ENCODE peak calls at places on chromosomes 16 and 17, in six cellular contexts. One of them, this sample, is unnamed.
A peak's percentile ranks its signal among the peaks of the same experiment; 100 is the strongest.

GRCh38 chr16:75908718-75909117 is 182.4 kb upstream of the CPHXL start:
- DNase-seq in transverse colon: no peak
- DNase-seq in DND-41: no peak
- DNase-seq in right atrium auricular region: no peak
- DNase-seq in CD8-positive, alpha-beta T cell: no peak
- DNase-seq in ascending aorta: no peak
- DNase-seq in this sample: no peak

GRCh38 chr16:67243481-67243880 is 3.8 kb downstream of the FHOD1 start:
- DNase-seq in transverse colon: no peak
- DNase-seq in DND-41: no peak
- DNase-seq in right atrium auricular region: no peak
- DNase-seq in CD8-positive, alpha-beta T cell: no peak
- DNase-seq in ascending aorta: no peak
- DNase-seq in this sample: no peak

GRCh38 chr16:15031179-15031578 is 24.7 kb downstream of the NTAN1 start:
- DNase-seq in transverse colon: peak; percentile 13
- DNase-seq in DND-41: no peak
- DNase-seq in right atrium auricular region: no peak
- DNase-seq in CD8-positive, alpha-beta T cell: no peak
- DNase-seq in ascending aorta: no peak
- DNase-seq in this sample: no peak

GRCh38 chr16:78251115-78251514 is 151.7 kb downstream of the WWOX start:
- DNase-seq in transverse colon: no peak
- DNase-seq in DND-41: no peak
- DNase-seq in right atrium auricular region: no peak
- DNase-seq in CD8-positive, alpha-beta T cell: no peak
- DNase-seq in ascending aorta: no peak
- DNase-seq in this sample: no peak

GRCh38 chr16:58589311-58589890 is 40.2 kb downstream of the CNOT1 start:
- DNase-seq in transverse colon: no peak
- DNase-seq in DND-41: no peak
- DNase-seq in right atrium auricular region: no peak
- DNase-seq in CD8-positive, alpha-beta T cell: no peak
- DNase-seq in ascending aorta: no peak
- DNase-seq in this sample: no peak

GRCh38 chr16:87145181-87146176 is 171.7 kb downstream of the C16orf95 start:
- DNase-seq in transverse colon: no peak
- DNase-seq in DND-41: no peak
- DNase-seq in right atrium auricular region: no peak
- DNase-seq in CD8-positive, alpha-beta T cell: no peak
- DNase-seq in ascending aorta: no peak
- DNase-seq in this sample: no peak

GRCh38 chr16:11361751-11362742 is 16.8 kb downstream of the RMI2 start:
- DNase-seq in transverse colon: no peak
- DNase-seq in DND-41: peak; percentile 89
- DNase-seq in right atrium auricular region: no peak
- DNase-seq in CD8-positive, alpha-beta T cell: no peak
- DNase-seq in ascending aorta: no peak
- DNase-seq in this sample: no peak

GRCh38 chr16:14151256-14152030 is 80.3 kb downstream of the MRTFB start:
- DNase-seq in transverse colon: no peak
- DNase-seq in DND-41: no peak
- DNase-seq in right atrium auricular region: no peak
- DNase-seq in CD8-positive, alpha-beta T cell: no peak
- DNase-seq in ascending aorta: no peak
- DNase-seq in this sample: no peak

GRCh38 chr17:77200711-77201110 is 59.9 kb downstream of the SEC14L1 start:
- DNase-seq in transverse colon: no peak
- DNase-seq in DND-41: no peak
- DNase-seq in right atrium auricular region: no peak
- DNase-seq in CD8-positive, alpha-beta T cell: no peak
- DNase-seq in ascending aorta: no peak
- DNase-seq in this sample: no peak

GRCh38 chr16:24993722-24994686 is 21.2 kb downstream of the ARHGAP17 start:
- DNase-seq in transverse colon: peak; percentile 59
- DNase-seq in DND-41: no peak
- DNase-seq in right atrium auricular region: no peak
- DNase-seq in CD8-positive, alpha-beta T cell: no peak
- DNase-seq in ascending aorta: no peak
- DNase-seq in this sample: no peak

GRCh38 chr16:85114909-85115567 is 2.8 kb upstream of the CIBAR2 start:
- DNase-seq in transverse colon: peak; percentile 93
- DNase-seq in DND-41: peak; percentile 70
- DNase-seq in right atrium auricular region: peak; percentile 90
- DNase-seq in CD8-positive, alpha-beta T cell: peak; percentile 67
- DNase-seq in ascending aorta: no peak
- DNase-seq in this sample: peak; percentile 92

GRCh38 chr17:17546399-17547185 is 44.9 kb downstream of the PEMT start:
- DNase-seq in transverse colon: no peak
- DNase-seq in DND-41: no peak
- DNase-seq in right atrium auricular region: no peak
- DNase-seq in CD8-positive, alpha-beta T cell: no peak
- DNase-seq in ascending aorta: no peak
- DNase-seq in this sample: no peak

GRCh38 chr16:10817963-10818941 is at the start of gene TVP23A:
- DNase-seq in transverse colon: no peak
- DNase-seq in DND-41: no peak
- DNase-seq in right atrium auricular region: no peak
- DNase-seq in CD8-positive, alpha-beta T cell: no peak
- DNase-seq in ascending aorta: no peak
- DNase-seq in this sample: peak; percentile 9

GRCh38 chr16:671353-672131 is 3.6 kb downstream of the RHOT2 start:
- DNase-seq in transverse colon: no peak
- DNase-seq in DND-41: no peak
- DNase-seq in right atrium auricular region: no peak
- DNase-seq in CD8-positive, alpha-beta T cell: no peak
- DNase-seq in ascending aorta: no peak
- DNase-seq in this sample: no peak

GRCh38 chr16:16861546-16861945 is 482.6 kb downstream of the NPIPA7 start:
- DNase-seq in transverse colon: peak; percentile 49
- DNase-seq in DND-41: peak; percentile 37
- DNase-seq in right atrium auricular region: no peak
- DNase-seq in CD8-positive, alpha-beta T cell: peak; percentile 30
- DNase-seq in ascending aorta: no peak
- DNase-seq in this sample: no peak

GRCh38 chr17:4332296-4332970 is 34.0 kb downstream of the UBE2G1 start:
- DNase-seq in transverse colon: no peak
- DNase-seq in DND-41: no peak
- DNase-seq in right atrium auricular region: no peak
- DNase-seq in CD8-positive, alpha-beta T cell: no peak
- DNase-seq in ascending aorta: no peak
- DNase-seq in this sample: no peak

GRCh38 chr17:45277992-45278391 is 16.1 kb upstream of the SPATA32 start:
- DNase-seq in transverse colon: no peak
- DNase-seq in DND-41: no peak
- DNase-seq in right atrium auricular region: no peak
- DNase-seq in CD8-positive, alpha-beta T cell: no peak
- DNase-seq in ascending aorta: no peak
- DNase-seq in this sample: no peak

GRCh38 chr16:87412371-87412995 is 20.3 kb downstream of the MAP1LC3B start:
- DNase-seq in transverse colon: no peak
- DNase-seq in DND-41: no peak
- DNase-seq in right atrium auricular region: no peak
- DNase-seq in CD8-positive, alpha-beta T cell: no peak
- DNase-seq in ascending aorta: no peak
- DNase-seq in this sample: no peak

GRCh38 chr17:56832446-56832845 is 1.3 kb downstream of the C17orf67 start:
- DNase-seq in transverse colon: no peak
- DNase-seq in DND-41: no peak
- DNase-seq in right atrium auricular region: no peak
- DNase-seq in CD8-positive, alpha-beta T cell: no peak
- DNase-seq in ascending aorta: no peak
- DNase-seq in this sample: no peak
- H3K27me3 ChIP-seq in transverse colon: no peaks in the 10 kb centered on the region
- H3K27me3 ChIP-seq in DND-41: no peaks in the 10 kb centered on the region
- H3K27me3 ChIP-seq in right atrium auricular region: no peaks in the 10 kb centered on the region
- H3K27me3 ChIP-seq in CD8-positive, alpha-beta T cell: no peaks in the 10 kb centered on the region
- H3K27me3 ChIP-seq in ascending aorta: no peaks in the 10 kb centered on the region
- H3K27me3 ChIP-seq in this sample: no peaks in the 10 kb centered on the region

GRCh38 chr17:78231991-78232759 is 744 bp downstream of the TMEM235 start:
- DNase-seq in transverse colon: no peak
- DNase-seq in DND-41: no peak
- DNase-seq in right atrium auricular region: no peak
- DNase-seq in CD8-positive, alpha-beta T cell: no peak
- DNase-seq in ascending aorta: no peak
- DNase-seq in this sample: no peak
- H3K27me3 ChIP-seq in transverse colon: peaks cover 48% of the 10 kb centered on the region
- H3K27me3 ChIP-seq in DND-41: no peaks in the 10 kb centered on the region
- H3K27me3 ChIP-seq in right atrium auricular region: no peaks in the 10 kb centered on the region
- H3K27me3 ChIP-seq in CD8-positive, alpha-beta T cell: peaks cover 17% of the 10 kb centered on the region
- H3K27me3 ChIP-seq in ascending aorta: peaks cover 15% of the 10 kb centered on the region
- H3K27me3 ChIP-seq in this sample: peaks cover 2% of the 10 kb centered on the region

GRCh38 chr17:80472996-80473395 is 3.4 kb downstream of the NPTX1 start:
- DNase-seq in transverse colon: no peak
- DNase-seq in DND-41: no peak
- DNase-seq in right atrium auricular region: no peak
- DNase-seq in CD8-positive, alpha-beta T cell: no peak
- DNase-seq in ascending aorta: no peak
- DNase-seq in this sample: no peak

GRCh38 chr17:80474231-80474932 is 2.0 kb downstream of the NPTX1 start:
- DNase-seq in transverse colon: no peak
- DNase-seq in DND-41: no peak
- DNase-seq in right atrium auricular region: no peak
- DNase-seq in CD8-positive, alpha-beta T cell: no peak
- DNase-seq in ascending aorta: no peak
- DNase-seq in this sample: no peak

GRCh38 chr17:80474933-80475915 is 1.2 kb downstream of the NPTX1 start:
- DNase-seq in transverse colon: no peak
- DNase-seq in DND-41: no peak
- DNase-seq in right atrium auricular region: no peak
- DNase-seq in CD8-positive, alpha-beta T cell: no peak
- DNase-seq in ascending aorta: no peak
- DNase-seq in this sample: no peak

GRCh38 chr17:80471922-80472321 is 4.5 kb downstream of the NPTX1 start:
- DNase-seq in transverse colon: no peak
- DNase-seq in DND-41: no peak
- DNase-seq in right atrium auricular region: no peak
- DNase-seq in CD8-positive, alpha-beta T cell: peak; percentile 14
- DNase-seq in ascending aorta: no peak
- DNase-seq in this sample: no peak

GRCh38 chr17:80473701-80474100 is 2.7 kb downstream of the NPTX1 start:
- DNase-seq in transverse colon: no peak
- DNase-seq in DND-41: no peak
- DNase-seq in right atrium auricular region: no peak
- DNase-seq in CD8-positive, alpha-beta T cell: no peak
- DNase-seq in ascending aorta: no peak
- DNase-seq in this sample: no peak
- H3K27me3 ChIP-seq in transverse colon: peaks cover 95% of the 10 kb centered on the region
- H3K27me3 ChIP-seq in DND-41: no peaks in the 10 kb centered on the region
- H3K27me3 ChIP-seq in right atrium auricular region: peaks cover 25% of the 10 kb centered on the region
- H3K27me3 ChIP-seq in CD8-positive, alpha-beta T cell: peaks cover 34% of the 10 kb centered on the region
- H3K27me3 ChIP-seq in ascending aorta: peaks cover 31% of the 10 kb centered on the region
- H3K27me3 ChIP-seq in this sample: peaks cover 65% of the 10 kb centered on the region

GRCh38 chr17:74919440-74920305 is 3.4 kb downstream of the USH1G start:
- DNase-seq in transverse colon: no peak
- DNase-seq in DND-41: no peak
- DNase-seq in right atrium auricular region: no peak
- DNase-seq in CD8-positive, alpha-beta T cell: no peak
- DNase-seq in ascending aorta: no peak
- DNase-seq in this sample: peak; percentile 22

GRCh38 chr17:74921045-74921681 is 1.9 kb downstream of the USH1G start:
- DNase-seq in transverse colon: no peak
- DNase-seq in DND-41: no peak
- DNase-seq in right atrium auricular region: no peak
- DNase-seq in CD8-positive, alpha-beta T cell: no peak
- DNase-seq in ascending aorta: no peak
- DNase-seq in this sample: no peak

GRCh38 chr17:74918906-74919305 is 4.1 kb downstream of the USH1G start:
- DNase-seq in transverse colon: no peak
- DNase-seq in DND-41: no peak
- DNase-seq in right atrium auricular region: no peak
- DNase-seq in CD8-positive, alpha-beta T cell: no peak
- DNase-seq in ascending aorta: no peak
- DNase-seq in this sample: no peak

GRCh38 chr17:74920679-74921044 is 2.4 kb downstream of the USH1G start:
- DNase-seq in transverse colon: no peak
- DNase-seq in DND-41: no peak
- DNase-seq in right atrium auricular region: no peak
- DNase-seq in CD8-positive, alpha-beta T cell: no peak
- DNase-seq in ascending aorta: no peak
- DNase-seq in this sample: no peak

GRCh38 chr17:74920306-74920620 is 2.8 kb downstream of the USH1G start:
- DNase-seq in transverse colon: no peak
- DNase-seq in DND-41: no peak
- DNase-seq in right atrium auricular region: no peak
- DNase-seq in CD8-positive, alpha-beta T cell: no peak
- DNase-seq in ascending aorta: no peak
- DNase-seq in this sample: no peak
- H3K27me3 ChIP-seq in transverse colon: peaks cover 70% of the 10 kb centered on the region
- H3K27me3 ChIP-seq in DND-41: peaks cover 8% of the 10 kb centered on the region
- H3K27me3 ChIP-seq in right atrium auricular region: no peaks in the 10 kb centered on the region
- H3K27me3 ChIP-seq in CD8-positive, alpha-beta T cell: peaks cover 20% of the 10 kb centered on the region
- H3K27me3 ChIP-seq in ascending aorta: peaks cover 31% of the 10 kb centered on the region
- H3K27me3 ChIP-seq in this sample: peaks cover 26% of the 10 kb centered on the region

GRCh38 chr16:88429387-88430184 is 23.5 kb upstream of the ZFPM1 start:
- DNase-seq in transverse colon: no peak
- DNase-seq in DND-41: no peak
- DNase-seq in right atrium auricular region: no peak
- DNase-seq in CD8-positive, alpha-beta T cell: no peak
- DNase-seq in ascending aorta: no peak
- DNase-seq in this sample: no peak

GRCh38 chr16:88428616-88429386 is 24.3 kb upstream of the ZFPM1 start:
- DNase-seq in transverse colon: no peak
- DNase-seq in DND-41: no peak
- DNase-seq in right atrium auricular region: no peak
- DNase-seq in CD8-positive, alpha-beta T cell: no peak
- DNase-seq in ascending aorta: no peak
- DNase-seq in this sample: no peak

GRCh38 chr16:88430524-88431446 is 22.3 kb upstream of the ZFPM1 start:
- DNase-seq in transverse colon: peak; percentile 39
- DNase-seq in DND-41: peak; percentile 41
- DNase-seq in right atrium auricular region: no peak
- DNase-seq in CD8-positive, alpha-beta T cell: peak; percentile 25
- DNase-seq in ascending aorta: no peak
- DNase-seq in this sample: no peak

GRCh38 chr16:88431651-88432050 is 21.4 kb upstream of the ZFPM1 start:
- DNase-seq in transverse colon: no peak
- DNase-seq in DND-41: no peak
- DNase-seq in right atrium auricular region: no peak
- DNase-seq in CD8-positive, alpha-beta T cell: no peak
- DNase-seq in ascending aorta: no peak
- DNase-seq in this sample: no peak

DNA sequence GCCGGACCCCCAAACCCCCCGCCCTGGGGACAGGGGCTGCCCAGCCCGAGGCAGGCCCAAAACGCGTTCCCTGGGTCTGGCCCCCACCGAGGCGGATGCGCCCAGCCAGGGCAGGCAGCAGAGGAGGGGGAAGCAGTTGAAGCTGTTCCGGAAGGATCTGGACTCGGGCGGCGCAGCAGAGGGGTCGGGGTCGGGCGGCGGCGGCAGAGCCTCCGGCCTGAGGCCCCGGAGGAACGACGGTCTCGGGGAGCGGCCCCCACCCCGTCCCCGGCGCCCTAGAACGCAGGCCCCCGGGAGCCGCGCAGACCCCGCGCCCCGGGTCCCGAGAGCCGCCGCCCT is 22.9 kb upstream of the ZFPM1 start:
- DNase-seq in transverse colon: no peak
- DNase-seq in DND-41: no peak
- DNase-seq in right atrium auricular region: no peak
- DNase-seq in CD8-positive, alpha-beta T cell: no peak
- DNase-seq in ascending aorta: no peak
- DNase-seq in this sample: no peak
- H3K27me3 ChIP-seq in transverse colon: peaks cover 55% of the 10 kb centered on the region
- H3K27me3 ChIP-seq in DND-41: peaks cover 27% of the 10 kb centered on the region
- H3K27me3 ChIP-seq in right atrium auricular region: no peaks in the 10 kb centered on the region
- H3K27me3 ChIP-seq in CD8-positive, alpha-beta T cell: no peaks in the 10 kb centered on the region
- H3K27me3 ChIP-seq in ascending aorta: peaks cover 6% of the 10 kb centered on the region
- H3K27me3 ChIP-seq in this sample: peaks cover 10% of the 10 kb centered on the region

GRCh38 chr17:50203086-50203485 is 1.7 kb upstream of the COL1A1 start:
- DNase-seq in transverse colon: no peak
- DNase-seq in DND-41: no peak
- DNase-seq in right atrium auricular region: no peak
- DNase-seq in CD8-positive, alpha-beta T cell: no peak
- DNase-seq in ascending aorta: no peak
- DNase-seq in this sample: no peak
- H3K27me3 ChIP-seq in transverse colon: peaks cover 69% of the 10 kb centered on the region
- H3K27me3 ChIP-seq in DND-41: peaks cover 47% of the 10 kb centered on the region
- H3K27me3 ChIP-seq in right atrium auricular region: no peaks in the 10 kb centered on the region
- H3K27me3 ChIP-seq in CD8-positive, alpha-beta T cell: peaks cover 12% of the 10 kb centered on the region
- H3K27me3 ChIP-seq in ascending aorta: no peaks in the 10 kb centered on the region
- H3K27me3 ChIP-seq in this sample: no peaks in the 10 kb centered on the region

This sample was measured in iPS DF 6.9.